ENCODE peak calls at places on chromosomes 12 and 14, in eight cellular contexts. S is Panc1, H is upper lobe of left lung, Y is HCT116, W is K562, N is GM23338, U is GM12878, K is HepG2. R is an unnamed sample.

GRCh38 chr14:63174760-63175191 is 29.5 kb upstream of the RHOJ start:
- ATAC-seq in S (peak), H (peak), Y (peak), W (no peak), N (peak), U (peak), K (peak), R (peak)

GRCh38 chr12:53324113-53324778 is 2.8 kb upstream of the AAAS start:
- ATAC-seq in S (peak), H (no peak), Y (no peak), W (peak), N (no peak), U (peak), K (no peak), R (no peak)

GRCh38 chr14:26328766-26329165 is 269.1 kb downstream of the NOVA1 start:
- ATAC-seq in S (no peak), H (no peak), Y (no peak), W (no peak), N (no peak), U (no peak), K (no peak), R (no peak)

GRCh38 chr12:64780220-64780530 is 21.0 kb upstream of the GNS start:
- ATAC-seq in S (peak), H (no peak), Y (no peak), W (no peak), N (peak), U (no peak), K (peak), R (no peak)

GRCh38 chr12:3896851-3897351 is 23.7 kb upstream of the PARP11 start:
- ATAC-seq in S (no peak), H (peak), Y (no peak), W (no peak), N (no peak), U (no peak), K (no peak), R (peak)

GRCh38 chr12:71846322-71846940 is 6.9 kb downstream of the TBC1D15 start:
- ATAC-seq in S (no peak), H (peak), Y (peak), W (peak), N (no peak), U (peak), K (peak), R (no peak)

GRCh38 chr12:42097971-42098370 is 46.7 kb downstream of the GXYLT1 start:
- ATAC-seq in S (no peak), H (peak), Y (no peak), W (peak), N (no peak), U (peak), K (no peak), R (no peak)

GRCh38 chr14:63155511-63156189 is 48.6 kb upstream of the RHOJ start:
- ATAC-seq in S (no peak), H (no peak), Y (no peak), W (no peak), N (no peak), U (no peak), K (no peak), R (no peak)

GRCh38 chr14:59406454-59407245 is 58.5 kb downstream of the GPR135 start:
- ATAC-seq in S (no peak), H (peak), Y (no peak), W (no peak), N (no peak), U (no peak), K (peak), R (peak)

GRCh38 chr12:124795081-124795948 is 68.3 kb downstream of the SCARB1 start:
- ATAC-seq in S (no peak), H (no peak), Y (no peak), W (no peak), N (no peak), U (peak), K (no peak), R (no peak)

GRCh38 chr14:61812347-61813100 is 50.3 kb downstream of the SNAPC1 start:
- ATAC-seq in S (peak), H (peak), Y (no peak), W (no peak), N (peak), U (no peak), K (peak), R (no peak)

GRCh38 chr12:57632898-57633825 is at the start of gene B4GALNT1:
- ATAC-seq in S (peak), H (peak), Y (peak), W (peak), N (peak), U (peak), K (peak), R (peak)

GRCh38 chr12:76644950-76645349 is 85.4 kb upstream of the OSBPL8 start:
- ATAC-seq in S (no peak), H (no peak), Y (no peak), W (no peak), N (no peak), U (no peak), K (peak), R (no peak)

GRCh38 chr12:49568442-49568776 is 467 bp upstream of the MCRS1 start:
- ATAC-seq in S (peak), H (no peak), Y (peak), W (peak), N (peak), U (peak), K (peak), R (no peak)

GRCh38 chr12:6372403-6373003 is 2.9 kb downstream of the SCNN1A start:
- ATAC-seq in S (peak), H (peak), Y (peak), W (no peak), N (no peak), U (no peak), K (peak), R (no peak)
- TF ChIP-seq POLR2AphosphoS5 in S (peak), H (peak), Y (no peak), W (no peak), N (no peak), U (no peak), K (no peak), R (no peak)

GRCh38 chr12:88518863-88519403 is 61.3 kb downstream of the KITLG start:
- ATAC-seq in S (no peak), H (peak), Y (peak), W (no peak), N (no peak), U (no peak), K (no peak), R (peak)

GRCh38 chr12:88522961-88523360 is 57.3 kb downstream of the KITLG start:
- ATAC-seq in S (no peak), H (no peak), Y (no peak), W (no peak), N (no peak), U (no peak), K (no peak), R (no peak)

GRCh38 chr12:88520436-88520820 is 59.8 kb downstream of the KITLG start:
- ATAC-seq in S (no peak), H (no peak), Y (no peak), W (no peak), N (no peak), U (no peak), K (no peak), R (no peak)

GRCh38 chr12:88516811-88517210 is 63.5 kb downstream of the KITLG start:
- ATAC-seq in S (no peak), H (no peak), Y (no peak), W (no peak), N (no peak), U (no peak), K (no peak), R (no peak)

GRCh38 chr12:88519802-88520435 is 60.4 kb downstream of the KITLG start:
- ATAC-seq in S (no peak), H (peak), Y (no peak), W (no peak), N (no peak), U (no peak), K (no peak), R (no peak)
- TF ChIP-seq POLR2AphosphoS5 in S (no peak), H (peak), Y (no peak), W (no peak), N (no peak), U (no peak), K (no peak), R (peak)

DNA sequence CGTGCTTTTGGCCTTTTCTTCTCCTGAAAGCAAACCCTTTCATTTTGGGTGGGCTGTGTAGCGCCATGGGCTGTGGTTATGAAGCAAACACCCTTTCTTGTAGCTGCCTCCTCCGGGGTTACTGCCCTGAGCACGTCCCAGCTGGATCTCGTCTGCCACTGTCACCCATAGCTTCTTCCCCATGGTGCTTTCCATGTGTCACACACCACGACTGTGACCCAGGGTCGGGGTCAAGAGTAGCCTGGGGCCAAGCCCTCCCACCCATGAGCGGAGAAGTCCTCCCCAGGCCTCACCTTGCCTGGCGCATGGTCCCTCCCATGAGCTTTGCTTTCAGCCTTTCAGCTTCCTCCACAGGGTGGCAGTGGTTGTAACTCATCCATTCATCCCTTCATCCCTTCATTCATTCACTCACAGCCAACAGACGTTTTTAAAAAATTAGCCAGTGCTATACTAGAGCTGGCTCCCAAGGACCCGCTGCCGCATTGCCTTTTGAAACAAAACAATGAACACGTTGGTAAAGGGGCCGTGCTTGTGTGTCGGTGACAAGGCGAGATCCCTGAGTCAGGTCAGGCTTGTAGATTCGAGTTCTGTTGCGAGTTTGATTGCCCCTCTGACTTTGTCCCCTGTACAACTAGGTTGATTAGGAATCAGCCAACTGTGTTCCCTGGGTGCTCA is 29.5 kb downstream of the MEG3 start:
- ATAC-seq in S (no peak), H (no peak), Y (no peak), W (no peak), N (peak), U (no peak), K (no peak), R (no peak)
- TF ChIP-seq POLR2AphosphoS5 in S (no peak), H (no peak), Y (no peak), W (no peak), N (no peak), U (no peak), K (no peak), R (no peak)

GRCh38 chr14:68257969-68258368 is 438.4 kb downstream of the RAD51B start:
- ATAC-seq in S (no peak), H (no peak), Y (no peak), W (no peak), N (no peak), U (no peak), K (no peak), R (no peak)

GRCh38 chr14:68262567-68262966 is 443.0 kb downstream of the RAD51B start:
- ATAC-seq in S (no peak), H (no peak), Y (no peak), W (peak), N (no peak), U (no peak), K (no peak), R (no peak)

GRCh38 chr14:68260121-68260520 is 440.5 kb downstream of the RAD51B start:
- ATAC-seq in S (no peak), H (no peak), Y (no peak), W (no peak), N (peak), U (no peak), K (no peak), R (no peak)

GRCh38 chr14:68263563-68264350 is 444.2 kb downstream of the RAD51B start:
- ATAC-seq in S (no peak), H (no peak), Y (no peak), W (no peak), N (no peak), U (no peak), K (no peak), R (no peak)

GRCh38 chr14:68261092-68261842 is 441.7 kb downstream of the RAD51B start:
- ATAC-seq in S (no peak), H (no peak), Y (no peak), W (no peak), N (peak), U (peak), K (no peak), R (no peak)
- TF ChIP-seq POLR2AphosphoS5 in S (no peak), H (no peak), Y (no peak), W (no peak), N (no peak), U (no peak), K (no peak), R (no peak)

GRCh38 chr12:84161296-84161695 is 751.3 kb downstream of the SLC6A15 start:
- ATAC-seq in S (no peak), H (no peak), Y (no peak), W (no peak), N (no peak), U (no peak), K (no peak), R (no peak)

GRCh38 chr12:84159245-84159644 is 753.4 kb downstream of the SLC6A15 start:
- ATAC-seq in S (no peak), H (no peak), Y (no peak), W (no peak), N (no peak), U (no peak), K (no peak), R (no peak)

DNA sequence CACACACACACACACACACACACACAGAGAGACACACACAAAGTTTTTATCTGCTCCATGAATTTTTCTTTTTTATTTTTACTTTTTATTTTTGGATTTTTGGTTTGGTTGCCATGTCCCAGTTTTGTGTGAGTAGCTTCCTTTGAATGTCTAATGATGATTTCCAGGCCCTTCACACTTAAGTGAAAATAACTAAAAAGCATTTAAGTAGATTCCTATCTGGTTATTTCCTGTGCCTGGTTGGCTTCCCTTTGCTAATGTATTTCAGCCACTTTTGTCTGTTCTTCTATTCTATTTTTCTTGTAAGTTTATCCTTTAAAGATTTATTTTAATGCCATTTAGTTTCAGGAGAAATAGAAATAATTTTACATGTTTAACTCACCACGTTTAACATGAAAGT is 755.4 kb downstream of the SLC6A15 start:
- ATAC-seq in S (no peak), H (no peak), Y (no peak), W (no peak), N (no peak), U (no peak), K (no peak), R (no peak)
- TF ChIP-seq POLR2AphosphoS5 in S (no peak), H (no peak), Y (no peak), W (no peak), N (no peak), U (no peak), K (no peak), R (no peak)

R was measured in gastroesophageal sphincter.